ENCODE peak calls at places on chromosome 21, in ten cellular contexts. J is HS-5, T is ovary, Q is GM06990, C is Calu3, F is HTR-8/SVneo, N is endothelial cell of umbilical vein, B is NCI-H460, X is skeletal muscle cell, K is nephron progenitor cell. Z is an unnamed sample.

GRCh38 chr21:35226960-35227741 is 178.0 kb upstream of the RUNX1 start:
- DNase-seq in J (no peak), T (no peak), Q (peak; percentile 66), C (no peak), F (no peak), N (no peak), B (no peak), X (no peak), K (no peak), Z (no peak)

GRCh38 chr21:43797415-43797814 is 8.0 kb downstream of the RRP1 start:
- DNase-seq in J (no peak), T (no peak), Q (no peak), C (no peak), F (no peak), N (no peak), B (no peak), X (no peak), K (no peak), Z (no peak)

GRCh38 chr21:15627823-15628222 is 102.0 kb upstream of the USP25 start:
- DNase-seq in J (no peak), T (no peak), Q (no peak), C (no peak), F (no peak), N (no peak), B (no peak), X (no peak), K (no peak), Z (no peak)

GRCh38 chr21:38834725-38835124 is 29.0 kb downstream of the ETS2 start:
- DNase-seq in J (no peak), T (no peak), Q (no peak), C (no peak), F (no peak), N (no peak), B (no peak), X (no peak), K (no peak), Z (no peak)

GRCh38 chr21:28771790-28772501 is 220.7 kb downstream of the LTN1 start:
- DNase-seq in J (peak; percentile 56), T (no peak), Q (no peak), C (no peak), F (peak; percentile 28), N (no peak), B (no peak), X (peak; percentile 97), K (no peak), Z (no peak)

GRCh38 chr21:27425172-27425571 is 458.3 kb upstream of the ADAMTS5 start:
- DNase-seq in J (peak; percentile 18), T (no peak), Q (no peak), C (no peak), F (no peak), N (no peak), B (peak; percentile 1), X (no peak), K (no peak), Z (no peak)

GRCh38 chr21:35072960-35073359 is 23.9 kb upstream of the RUNX1 start:
- DNase-seq in J (no peak), T (peak; percentile 60), Q (no peak), C (no peak), F (no peak), N (peak; percentile 60), B (no peak), X (no peak), K (no peak), Z (no peak)

GRCh38 chr21:44878053-44878982 is 4.8 kb upstream of the PTTG1IP start:
- DNase-seq in J (no peak), T (no peak), Q (no peak), C (no peak), F (no peak), N (peak; percentile 42), B (peak; percentile 62), X (no peak), K (no peak), Z (no peak)

GRCh38 chr21:34967509-34968289 is 81.4 kb downstream of the RUNX1 start:
- DNase-seq in J (no peak), T (no peak), Q (no peak), C (peak; percentile 31), F (peak; percentile 26), N (no peak), B (no peak), X (no peak), K (no peak), Z (peak; percentile 27)

GRCh38 chr21:45573452-45574035 is 31.3 kb upstream of the SLC19A1 start:
- DNase-seq in J (no peak), T (peak; percentile 50), Q (no peak), C (no peak), F (no peak), N (peak; percentile 14), B (no peak), X (no peak), K (no peak), Z (no peak)

GRCh38 chr21:31634993-31635392 is 24.5 kb upstream of the SOD1 start:
- DNase-seq in J (no peak), T (no peak), Q (no peak), C (no peak), F (no peak), N (no peak), B (no peak), X (no peak), K (no peak), Z (no peak)

GRCh38 chr21:29221259-29221744 is 77.4 kb upstream of the BACH1 start:
- DNase-seq in J (peak; percentile 49), T (no peak), Q (no peak), C (no peak), F (peak; percentile 27), N (no peak), B (no peak), X (peak; percentile 55), K (no peak), Z (peak; percentile 44)

GRCh38 chr21:35940074-35940927 is 120.0 kb downstream of the SETD4 start:
- DNase-seq in J (peak; percentile 48), T (peak; percentile 45), Q (no peak), C (peak; percentile 41), F (peak; percentile 48), N (peak; percentile 76), B (peak; percentile 49), X (peak; percentile 54), K (peak; percentile 35), Z (peak; percentile 30)

GRCh38 chr21:35414511-35415139 is 365.5 kb upstream of the RUNX1 start:
- DNase-seq in J (no peak), T (no peak), Q (no peak), C (no peak), F (no peak), N (no peak), B (no peak), X (no peak), K (no peak), Z (no peak)

GRCh38 chr21:45549670-45550463 is 7.6 kb upstream of the SLC19A1 start:
- DNase-seq in J (no peak), T (peak; percentile 31), Q (peak; percentile 56), C (no peak), F (no peak), N (no peak), B (no peak), X (no peak), K (no peak), Z (no peak)

GRCh38 chr21:19122371-19122770 is 718.8 kb upstream of the TMPRSS15 start:
- DNase-seq in J (no peak), T (no peak), Q (no peak), C (no peak), F (no peak), N (no peak), B (no peak), X (no peak), K (no peak), Z (no peak)

GRCh38 chr21:32257952-32258785 is 20.7 kb downstream of the MIS18A start:
- DNase-seq in J (no peak), T (peak; percentile 80), Q (no peak), C (peak; percentile 59), F (peak; percentile 81), N (peak; percentile 80), B (peak; percentile 77), X (peak; percentile 36), K (peak; percentile 66), Z (peak; percentile 69)

GRCh38 chr21:8989883-8990325 is 1531.5 kb upstream of the TPTE start:
- DNase-seq in J (no peak), T (no peak), Q (no peak), C (peak; percentile 69), F (no peak), N (peak; percentile 15), B (peak; percentile 79), X (no peak), K (no peak), Z (no peak)

GRCh38 chr21:33267250-33267649 is 1.1 kb downstream of the IL10RB start:
- DNase-seq in J (no peak), T (no peak), Q (no peak), C (no peak), F (no peak), N (no peak), B (no peak), X (no peak), K (no peak), Z (no peak)

GRCh38 chr21:25561668-25562641 is 45.3 kb downstream of the MRPL39 start:
- DNase-seq in J (no peak), T (peak; percentile 67), Q (peak; percentile 94), C (peak; percentile 48), F (peak; percentile 44), N (peak; percentile 82), B (peak; percentile 1), X (peak; percentile 46), K (peak; percentile 69), Z (peak; percentile 47)

GRCh38 chr21:14545906-14546480 is at the start of gene SAMSN1:
- DNase-seq in J (no peak), T (no peak), Q (no peak), C (peak; percentile 19), F (no peak), N (peak; percentile 85), B (no peak), X (no peak), K (no peak), Z (no peak)

GRCh38 chr21:31905444-31906400 is 32.9 kb downstream of the HUNK start:
- DNase-seq in J (no peak), T (no peak), Q (no peak), C (no peak), F (no peak), N (no peak), B (no peak), X (no peak), K (peak; percentile 27), Z (no peak)

GRCh38 chr21:44013380-44014088 is 1.4 kb downstream of the TRAPPC10 start:
- DNase-seq in J (no peak), T (no peak), Q (no peak), C (no peak), F (no peak), N (peak; percentile 37), B (no peak), X (no peak), K (no peak), Z (no peak)

Z was measured in H54.